ENCODE peak calls at places on chromosome 7, in seven cellular contexts. Y, I, K, X, A, B and D are unnamed samples.

GRCh38 chr7:77565917-77566316 is 28.8 kb downstream of the PTPN12 start:
- DNase-seq in Y (no peak), I (no peak), K (no peak), X (no peak), A (no peak), B (no peak), D (no peak)

GRCh38 chr7:116180302-116180701 is 30.0 kb upstream of the TES start:
- DNase-seq in Y (no peak), I (no peak), K (peak), X (no peak), A (no peak), B (no peak), D (no peak)

GRCh38 chr7:149330914-149331567 is 69.0 kb downstream of the ZNF783 start:
- DNase-seq in Y (no peak), I (no peak), K (no peak), X (no peak), A (no peak), B (no peak), D (no peak)

GRCh38 chr7:33157311-33157710 is 27.9 kb downstream of the BBS9 start:
- DNase-seq in Y (no peak), I (no peak), K (no peak), X (no peak), A (no peak), B (no peak), D (no peak)

GRCh38 chr7:131105294-131105802 is 222.3 kb upstream of the MKLN1 start:
- DNase-seq in Y (no peak), I (no peak), K (no peak), X (no peak), A (no peak), B (no peak), D (no peak)

GRCh38 chr7:55299273-55299967 is 65.7 kb upstream of the LANCL2 start:
- DNase-seq in Y (no peak), I (no peak), K (no peak), X (no peak), A (no peak), B (no peak), D (no peak)

GRCh38 chr7:156949541-156950380 is at the start of gene NOM1:
- DNase-seq in Y (peak), I (peak), K (peak), X (peak), A (peak), B (peak), D (peak)

GRCh38 chr7:43303740-43304241 is 191.3 kb downstream of the HECW1 start:
- DNase-seq in Y (no peak), I (no peak), K (no peak), X (peak), A (no peak), B (no peak), D (no peak)

GRCh38 chr7:117077658-117078057 is 124.4 kb downstream of the ST7 start:
- DNase-seq in Y (no peak), I (no peak), K (peak), X (no peak), A (no peak), B (no peak), D (no peak)

GRCh38 chr7:100745184-100745583 is 11.8 kb downstream of the ZAN start:
- DNase-seq in Y (no peak), I (peak), K (no peak), X (no peak), A (no peak), B (no peak), D (peak)

GRCh38 chr7:19378340-19378704 is 233.1 kb upstream of the FERD3L start:
- DNase-seq in Y (no peak), I (no peak), K (peak), X (no peak), A (no peak), B (no peak), D (no peak)

GRCh38 chr7:147903871-147904576 is 686.5 kb upstream of the C7orf33 start:
- DNase-seq in Y (no peak), I (no peak), K (no peak), X (no peak), A (no peak), B (no peak), D (no peak)

GRCh38 chr7:45593877-45594276 is 19.7 kb downstream of the ADCY1 start:
- DNase-seq in Y (no peak), I (peak), K (no peak), X (peak), A (no peak), B (no peak), D (no peak)

GRCh38 chr7:20596653-20597052 is 18.8 kb upstream of the ABCB5 start:
- DNase-seq in Y (no peak), I (no peak), K (no peak), X (no peak), A (peak), B (no peak), D (no peak)

GRCh38 chr7:47483604-47484273 is 98.2 kb downstream of the TNS3 start:
- DNase-seq in Y (no peak), I (peak), K (peak), X (no peak), A (no peak), B (no peak), D (no peak)

GRCh38 chr7:98187138-98187502 is 24.1 kb upstream of the BHLHA15 start:
- DNase-seq in Y (no peak), I (no peak), K (no peak), X (no peak), A (no peak), B (no peak), D (no peak)

GRCh38 chr7:99355098-99355497 is 19.4 kb upstream of the ARPC1B start:
- DNase-seq in Y (no peak), I (no peak), K (no peak), X (no peak), A (no peak), B (no peak), D (no peak)

GRCh38 chr7:135185471-135186260 is 15.2 kb upstream of the CYREN start:
- DNase-seq in Y (no peak), I (peak), K (no peak), X (peak), A (no peak), B (no peak), D (no peak)

GRCh38 chr7:33152087-33152486 is 22.7 kb downstream of the BBS9 start:
- DNase-seq in Y (no peak), I (no peak), K (no peak), X (no peak), A (no peak), B (no peak), D (no peak)

GRCh38 chr7:82406937-82407336 is 36.6 kb downstream of the CACNA2D1 start:
- DNase-seq in Y (no peak), I (no peak), K (peak), X (no peak), A (no peak), B (no peak), D (no peak)

GRCh38 chr7:36966636-36967035 is 242.3 kb upstream of the AOAH start:
- DNase-seq in Y (no peak), I (no peak), K (no peak), X (no peak), A (no peak), B (no peak), D (no peak)

GRCh38 chr7:44964831-44965440 is 13.9 kb downstream of the MYO1G start:
- DNase-seq in Y (no peak), I (no peak), K (no peak), X (peak), A (no peak), B (no peak), D (no peak)

GRCh38 chr7:3027005-3027404 is 16.7 kb downstream of the CARD11 start:
- DNase-seq in Y (no peak), I (no peak), K (peak), X (no peak), A (no peak), B (no peak), D (no peak)

GRCh38 chr7:122525355-122525754 is 173.6 kb downstream of the RNF133 start:
- DNase-seq in Y (no peak), I (no peak), K (no peak), X (no peak), A (no peak), B (no peak), D (no peak)

GRCh38 chr7:82044497-82045080 is 274.7 kb upstream of the HGF start:
- DNase-seq in Y (no peak), I (no peak), K (peak), X (no peak), A (no peak), B (no peak), D (no peak)

GRCh38 chr7:90708841-90709317 is 112.8 kb downstream of the CDK14 start:
- DNase-seq in Y (no peak), I (no peak), K (no peak), X (no peak), A (no peak), B (no peak), D (no peak)

GRCh38 chr7:12493407-12493806 is 77.1 kb upstream of the SCIN start:
- DNase-seq in Y (no peak), I (no peak), K (no peak), X (no peak), A (no peak), B (no peak), D (no peak)

GRCh38 chr7:123966936-123967335 is 41.9 kb downstream of the SPAM1 start:
- DNase-seq in Y (no peak), I (no peak), K (no peak), X (no peak), A (no peak), B (no peak), D (no peak)

GRCh38 chr7:74290999-74291441 is 1.8 kb downstream of the CLIP2 start:
- DNase-seq in Y (no peak), I (no peak), K (peak), X (no peak), A (no peak), B (no peak), D (no peak)